ENCODE peak calls at places on chromosomes 5 and 9, in four cellular contexts. G, O, X and H are unnamed samples.

GRCh38 chr5:88145603-88146467 is 122.8 kb downstream of the TMEM161B start:
- DNase-seq in G (no peak), O (no peak), X (no peak), H (no peak)

GRCh38 chr5:126938461-126938860 is 91.9 kb downstream of the MARCHF3 start:
- DNase-seq in X (no peak), G (no peak), O (no peak), H (no peak)

GRCh38 chr5:154189256-154189818 is 1.2 kb upstream of the GALNT10 start:
- DNase-seq in G (no peak), O (no peak), X (no peak), H (peak)

GRCh38 chr5:471750-472058 is 28.7 kb downstream of the EXOC3 start:
- DNase-seq in O (no peak), X (no peak), G (no peak), H (no peak)

GRCh38 chr9:90966475-90967150 is 165.0 kb downstream of the SYK start:
- DNase-seq in O (no peak), X (no peak), G (no peak), H (no peak)

GRCh38 chr9:98317134-98317857 is 61.8 kb upstream of the TBC1D2 start:
- DNase-seq in O (no peak), X (no peak), G (no peak), H (no peak)

GRCh38 chr5:158929579-158930233 is 170.0 kb downstream of the EBF1 start:
- DNase-seq in O (no peak), G (no peak), X (no peak), H (no peak)

GRCh38 chr5:135386886-135387628 is 12.0 kb downstream of the MACROH2A1 start:
- DNase-seq in O (no peak), G (no peak), X (no peak), H (no peak)

GRCh38 chr5:132426525-132427138 is 57.1 kb downstream of the SLC22A5 start:
- DNase-seq in X (no peak), G (peak), O (peak), H (peak)

GRCh38 chr9:127919253-127919815 is 2.5 kb upstream of the ST6GALNAC4 start:
- DNase-seq in X (no peak), O (peak), G (peak), H (peak)
- TF ChIP-seq POLR2A in X (no peak), O (no peak), G (no peak), H (no peak)

DNA sequence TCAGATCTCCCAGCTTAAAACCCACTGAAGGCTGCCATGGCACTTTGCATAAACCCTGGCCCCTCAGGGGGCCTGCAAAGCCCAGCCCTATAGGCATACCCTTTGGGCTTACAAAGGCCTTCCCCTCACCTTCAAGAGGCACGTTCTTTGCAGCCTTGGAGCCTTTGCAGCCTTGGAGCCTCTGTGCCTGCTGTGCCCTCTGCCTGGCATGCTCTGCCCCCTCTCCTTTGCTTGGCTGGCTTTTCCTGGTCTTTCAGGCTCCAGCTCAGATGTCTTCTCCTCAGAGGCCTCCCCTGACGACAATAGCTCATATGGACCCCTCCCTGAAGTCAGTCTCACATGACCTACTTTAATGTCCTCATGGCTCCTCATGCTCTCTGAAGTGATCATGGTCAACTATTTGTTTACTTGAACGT is 60.3 kb downstream of the CXXC5 start:
- DNase-seq in X (no peak), O (no peak), G (no peak), H (no peak)
- H3K27ac ChIP-seq in X (no peak), O (no peak), G (peak), H (no peak)

DNA sequence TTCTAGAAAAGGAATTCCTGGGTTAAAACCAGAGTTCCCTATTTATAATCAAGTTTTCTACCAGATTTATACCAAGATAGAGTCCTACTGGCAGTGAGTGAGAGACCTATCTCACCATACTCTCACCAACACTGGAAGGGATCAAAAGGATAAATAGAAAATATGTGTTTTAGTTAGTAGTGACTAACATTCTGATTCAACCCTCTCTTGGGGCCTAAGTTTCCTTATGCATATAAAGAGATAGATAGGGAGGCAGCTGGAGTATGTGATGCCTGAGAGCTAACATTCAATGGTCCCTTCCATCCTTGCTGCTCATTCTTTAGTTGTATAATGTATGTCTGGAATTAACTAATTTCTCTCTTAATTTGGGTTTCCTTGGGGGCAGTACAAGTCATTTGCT is 32.0 kb downstream of the CKMT2 start:
- DNase-seq in G (no peak), X (no peak), O (no peak), H (no peak)
- TF ChIP-seq POLR2A in G (no peak), X (no peak), O (no peak), H (no peak)

GRCh38 chr9:16356196-16356765 is 514.2 kb downstream of the BNC2 start:
- DNase-seq in O (no peak), X (no peak), G (no peak), H (peak)
- H3K27ac ChIP-seq in O (no peak), X (no peak), G (no peak), H (no peak)

DNA sequence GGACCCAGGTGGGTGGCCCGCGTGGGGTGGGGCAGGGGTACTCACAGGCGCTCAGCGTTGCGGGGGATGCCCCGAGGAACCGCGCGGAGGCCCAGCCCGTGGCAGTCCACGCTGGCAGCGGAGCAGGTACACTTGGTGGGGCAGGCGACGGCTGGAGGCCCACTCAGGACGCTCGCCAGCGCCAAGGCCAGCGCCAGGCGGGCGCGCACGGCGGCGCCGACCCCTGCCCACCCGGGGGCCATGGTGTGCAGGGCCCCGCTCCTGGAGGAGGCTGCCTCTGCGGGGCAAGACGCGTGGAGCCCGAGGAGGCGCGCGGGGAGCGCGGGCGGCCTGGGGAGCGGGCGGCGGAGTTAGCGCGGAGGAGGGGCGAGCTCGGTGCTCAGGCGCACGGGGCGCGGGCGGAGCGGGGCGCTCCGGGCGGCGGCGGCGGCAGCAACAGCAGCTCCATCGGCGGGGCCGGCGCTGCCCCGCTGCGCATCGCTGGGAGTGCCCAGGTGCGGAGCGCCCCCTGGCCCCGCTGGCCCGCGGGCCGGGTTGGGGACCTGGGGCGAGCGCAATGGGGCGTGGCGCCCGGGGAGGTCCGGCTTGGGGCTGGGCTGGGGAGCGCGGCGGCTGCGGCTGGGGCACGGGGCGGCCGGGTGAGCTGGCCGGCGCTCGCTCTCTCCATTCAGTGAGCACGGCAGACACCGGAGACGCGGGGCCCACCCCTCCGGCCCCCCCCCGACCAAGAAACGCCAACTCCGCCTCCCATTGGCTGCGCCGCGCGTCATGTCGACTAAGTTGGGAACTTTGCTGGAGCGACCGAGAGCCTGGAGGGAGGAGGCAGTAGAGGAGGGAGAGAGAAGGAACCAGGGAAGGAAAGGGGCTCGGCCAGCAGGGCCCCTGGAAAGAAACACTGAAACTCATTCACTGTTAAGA is at the start of gene SLIT3:
- DNase-seq in G (peak), X (no peak), O (peak), H (peak)
- TF ChIP-seq POLR2A in G (no peak), X (no peak), O (peak), H (peak)

GRCh38 chr5:10734832-10735231 is 26.2 kb downstream of the DAP start:
- DNase-seq in X (no peak), G (no peak), O (no peak), H (no peak)

GRCh38 chr5:10737880-10738279 is 23.2 kb downstream of the DAP start:
- DNase-seq in G (no peak), X (no peak), O (no peak), H (no peak)

GRCh38 chr5:10735569-10736255 is 25.3 kb downstream of the DAP start:
- DNase-seq in X (no peak), G (no peak), O (no peak), H (no peak)

GRCh38 chr5:10736808-10737207 is 24.2 kb downstream of the DAP start:
- DNase-seq in O (no peak), G (no peak), X (no peak), H (no peak)

GRCh38 chr5:10736354-10736753 is 24.7 kb downstream of the DAP start:
- DNase-seq in O (no peak), X (no peak), G (no peak), H (no peak)
- H3K27ac ChIP-seq in O (no peak), X (no peak), G (no peak), H (no peak)

GRCh38 chr9:134067904-134068741 is at the start of gene BRD3:
- DNase-seq in O (peak), G (peak), X (peak), H (peak)
- TF ChIP-seq POLR2A in O (peak), G (peak), X (peak), H (peak)

GRCh38 chr5:72499090-72499489 is 8.1 kb downstream of the ZNF366 start:
- DNase-seq in O (no peak), G (no peak), X (no peak), H (no peak)
- H3K27ac ChIP-seq in O (no peak), G (peak), X (no peak), H (no peak)

GRCh38 chr9:92762781-92763708 is 1.6 kb downstream of the BICD2 start:
- DNase-seq in O (no peak), G (no peak), X (no peak), H (no peak)

GRCh38 chr9:92759446-92759845 is 5.2 kb downstream of the BICD2 start:
- DNase-seq in X (no peak), G (no peak), O (no peak), H (no peak)

GRCh38 chr9:92762196-92762595 is 2.4 kb downstream of the BICD2 start:
- DNase-seq in O (no peak), X (no peak), G (no peak), H (no peak)

GRCh38 chr9:92761686-92762085 is 2.9 kb downstream of the BICD2 start:
- DNase-seq in O (no peak), X (no peak), G (no peak), H (no peak)

GRCh38 chr9:92759990-92760893 is 4.4 kb downstream of the BICD2 start:
- DNase-seq in O (peak), G (peak), X (no peak), H (peak)
- TF ChIP-seq POLR2A in O (no peak), G (no peak), X (no peak), H (no peak)